ENCODE peak calls at places on chromosome 18, in seven cellular contexts. M is heart left ventricle; L is CD8-positive, alpha-beta T cell; I is HepG2; C is RWPE2; V is pancreas; R is IMR-90. Y is an unnamed sample. For H3K36me3, the result is how much of the 10 kb centered on the place peaks cover.

GRCh38 chr18:5057348-5058012 is 139.6 kb downstream of the AKAIN1 start:
- ATAC-seq in M (no peak), L (no peak), I (peak), C (peak), V (peak), R (peak), Y (no peak)

GRCh38 chr18:74412106-74412880 is 44.8 kb downstream of the DIPK1C start:
- ATAC-seq in M (no peak), L (no peak), I (no peak), C (no peak), V (peak), R (no peak), Y (no peak)

GRCh38 chr18:12679183-12679786 is 21.4 kb upstream of the SPIRE1 start:
- ATAC-seq in M (peak), L (no peak), I (no peak), C (peak), V (peak), R (peak), Y (peak)

GRCh38 chr18:24023185-24023814 is 8.7 kb downstream of the TTC39C start:
- ATAC-seq in M (no peak), L (no peak), I (peak), C (no peak), V (peak), R (no peak), Y (no peak)

GRCh38 chr18:80119111-80119510 is 10.0 kb downstream of the ADNP2 start:
- ATAC-seq in M (no peak), L (no peak), I (no peak), C (no peak), V (no peak), R (no peak), Y (no peak)

GRCh38 chr18:45554070-45554767 is 61.1 kb upstream of the SLC14A2 start:
- ATAC-seq in M (no peak), L (no peak), I (no peak), C (no peak), V (no peak), R (no peak), Y (no peak)

GRCh38 chr18:23617412-23618009 is 31.2 kb upstream of the NPC1 start:
- ATAC-seq in M (no peak), L (no peak), I (no peak), C (no peak), V (peak), R (no peak), Y (no peak)

GRCh38 chr18:29840101-29840500 is 1202.4 kb downstream of the DSC3 start:
- ATAC-seq in M (no peak), L (no peak), I (no peak), C (peak), V (no peak), R (peak), Y (no peak)

GRCh38 chr18:14919666-14920065 is 171.7 kb downstream of the ANKRD30B start:
- ATAC-seq in M (no peak), L (no peak), I (peak), C (no peak), V (peak), R (no peak), Y (no peak)

GRCh38 chr18:76613058-76613457 is 118.0 kb upstream of the ZNF516 start:
- ATAC-seq in M (no peak), L (no peak), I (no peak), C (no peak), V (no peak), R (no peak), Y (no peak)

GRCh38 chr18:74791501-74792188 is 194.0 kb downstream of the ZNF407 start:
- ATAC-seq in M (no peak), L (no peak), I (no peak), C (no peak), V (no peak), R (peak), Y (no peak)

GRCh38 chr18:22670914-22671313 is 253.2 kb upstream of the CTAGE1 start:
- ATAC-seq in M (no peak), L (no peak), I (no peak), C (no peak), V (no peak), R (no peak), Y (no peak)

GRCh38 chr18:9876867-9877654 is 8.7 kb upstream of the TXNDC2 start:
- ATAC-seq in M (no peak), L (no peak), I (peak), C (peak), V (peak), R (peak), Y (peak)

GRCh38 chr18:75247601-75248421 is 37.2 kb downstream of the TSHZ1 start:
- ATAC-seq in M (no peak), L (peak), I (peak), C (peak), V (peak), R (peak), Y (peak)

GRCh38 chr18:63626431-63626830 is 17.6 kb downstream of the SERPINB4 start:
- ATAC-seq in M (no peak), L (no peak), I (no peak), C (no peak), V (no peak), R (no peak), Y (no peak)

GRCh38 chr18:79397288-79397829 is 1.6 kb downstream of the NFATC1 start:
- ATAC-seq in M (no peak), L (no peak), I (no peak), C (no peak), V (no peak), R (no peak), Y (no peak)

GRCh38 chr18:79104137-79104536 is 34.9 kb downstream of the ATP9B start:
- ATAC-seq in M (no peak), L (no peak), I (no peak), C (no peak), V (no peak), R (no peak), Y (no peak)

GRCh38 chr18:67597759-67598158 is 81.2 kb upstream of the DSEL start:
- ATAC-seq in M (no peak), L (no peak), I (no peak), C (no peak), V (no peak), R (no peak), Y (no peak)

GRCh38 chr18:40412410-40412809 is 1542.6 kb upstream of the PIK3C3 start:
- ATAC-seq in M (no peak), L (no peak), I (no peak), C (no peak), V (no peak), R (no peak), Y (no peak)

GRCh38 chr18:7234061-7234460 is 3.2 kb downstream of the LRRC30 start:
- ATAC-seq in M (peak), L (no peak), I (no peak), C (no peak), V (no peak), R (no peak), Y (no peak)

GRCh38 chr18:36441426-36441870 is 143.9 kb downstream of the FHOD3 start:
- ATAC-seq in M (peak), L (no peak), I (no peak), C (no peak), V (peak), R (peak), Y (peak)

GRCh38 chr18:61993831-61994230 is 101.0 kb upstream of the RNF152 start:
- ATAC-seq in M (no peak), L (no peak), I (no peak), C (no peak), V (no peak), R (no peak), Y (no peak)

GRCh38 chr18:41645600-41646360 is 309.3 kb upstream of the PIK3C3 start:
- ATAC-seq in M (no peak), L (no peak), I (no peak), C (no peak), V (no peak), R (no peak), Y (no peak)

GRCh38 chr18:78814321-78814720 is 165.3 kb upstream of the SALL3 start:
- ATAC-seq in M (no peak), L (no peak), I (no peak), C (no peak), V (no peak), R (no peak), Y (no peak)

GRCh38 chr18:35071819-35072247 is 30.6 kb downstream of the MAPRE2 start:
- ATAC-seq in M (no peak), L (no peak), I (no peak), C (no peak), V (no peak), R (no peak), Y (no peak)

GRCh38 chr18:73826098-73826497 is 321.5 kb downstream of the FBXO15 start:
- ATAC-seq in M (no peak), L (no peak), I (no peak), C (no peak), V (no peak), R (peak), Y (no peak)

GRCh38 chr18:10499230-10499629 is 26.6 kb upstream of the NAPG start:
- ATAC-seq in M (no peak), L (peak), I (no peak), C (no peak), V (no peak), R (no peak), Y (no peak)

GRCh38 chr18:34871435-34871834 is 161.3 kb downstream of the DTNA start:
- ATAC-seq in M (no peak), L (no peak), I (no peak), C (no peak), V (no peak), R (no peak), Y (no peak)

GRCh38 chr18:21406111-21406510 is 164.1 kb downstream of the GREB1L start:
- ATAC-seq in M (no peak), L (no peak), I (no peak), C (no peak), V (no peak), R (no peak), Y (no peak)

GRCh38 chr18:38422216-38422615 is 856.6 kb upstream of the CELF4 start:
- ATAC-seq in M (no peak), L (no peak), I (no peak), C (no peak), V (no peak), R (no peak), Y (no peak)

GRCh38 chr18:38427736-38428135 is 862.1 kb upstream of the CELF4 start:
- ATAC-seq in M (no peak), L (no peak), I (no peak), C (no peak), V (no peak), R (no peak), Y (no peak)

GRCh38 chr18:38427234-38427633 is 861.6 kb upstream of the CELF4 start:
- ATAC-seq in M (no peak), L (no peak), I (peak), C (no peak), V (no peak), R (no peak), Y (no peak)
- TF ChIP-seq CTCF in M (no peak), L (no peak), I (no peak), C (no peak), V (no peak), R (no peak), Y (no peak)

GRCh38 chr18:25283769-25284168 is 68.2 kb downstream of the ZNF521 start:
- ATAC-seq in M (no peak), L (no peak), I (no peak), C (no peak), V (no peak), R (no peak), Y (no peak)

GRCh38 chr18:25287096-25287495 is 64.9 kb downstream of the ZNF521 start:
- ATAC-seq in M (no peak), L (no peak), I (no peak), C (no peak), V (no peak), R (no peak), Y (no peak)

GRCh38 chr18:25282922-25283703 is 68.9 kb downstream of the ZNF521 start:
- ATAC-seq in M (no peak), L (no peak), I (no peak), C (no peak), V (no peak), R (no peak), Y (no peak)

GRCh38 chr18:25284278-25284677 is 67.7 kb downstream of the ZNF521 start:
- ATAC-seq in M (no peak), L (no peak), I (no peak), C (no peak), V (no peak), R (no peak), Y (no peak)

DNA sequence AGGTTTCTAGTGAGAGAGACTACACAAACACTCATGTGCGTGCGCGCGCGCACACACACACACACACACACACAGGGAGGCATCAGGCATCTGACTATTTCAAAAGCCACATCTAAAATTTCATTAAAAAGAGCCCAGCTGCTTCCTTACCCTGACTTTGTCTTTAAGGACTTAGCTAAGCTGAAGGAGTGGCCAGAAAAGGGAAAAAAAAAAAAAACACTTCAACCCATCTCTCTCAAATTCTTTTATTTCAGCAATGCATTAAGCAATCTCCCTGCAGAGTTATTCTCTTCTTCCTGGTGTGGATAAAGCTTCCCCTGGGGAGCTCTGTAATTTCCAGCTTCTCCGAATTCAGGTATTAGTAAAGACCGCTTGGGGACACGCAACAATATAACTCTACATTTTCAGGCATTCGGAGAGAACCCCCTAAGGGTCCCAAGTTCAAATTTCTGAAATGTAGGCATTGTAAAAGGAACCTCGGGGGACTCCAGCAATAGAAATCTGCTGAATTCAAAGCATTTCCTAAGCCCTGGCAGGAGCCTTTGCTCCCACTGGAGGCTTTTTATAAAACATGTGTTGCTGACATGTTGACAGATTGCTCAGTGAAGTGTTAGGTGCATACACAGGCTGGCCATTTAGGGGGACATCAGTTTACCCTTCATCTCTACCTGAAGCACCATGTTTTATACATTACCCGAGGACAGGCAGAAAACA is 66.9 kb downstream of the ZNF521 start:
- ATAC-seq in M (peak), L (no peak), I (no peak), C (no peak), V (peak), R (peak), Y (peak)
- H3K27ac ChIP-seq in M (peak), L (no peak), I (no peak), C (no peak), V (no peak), R (no peak), Y (peak)

DNA sequence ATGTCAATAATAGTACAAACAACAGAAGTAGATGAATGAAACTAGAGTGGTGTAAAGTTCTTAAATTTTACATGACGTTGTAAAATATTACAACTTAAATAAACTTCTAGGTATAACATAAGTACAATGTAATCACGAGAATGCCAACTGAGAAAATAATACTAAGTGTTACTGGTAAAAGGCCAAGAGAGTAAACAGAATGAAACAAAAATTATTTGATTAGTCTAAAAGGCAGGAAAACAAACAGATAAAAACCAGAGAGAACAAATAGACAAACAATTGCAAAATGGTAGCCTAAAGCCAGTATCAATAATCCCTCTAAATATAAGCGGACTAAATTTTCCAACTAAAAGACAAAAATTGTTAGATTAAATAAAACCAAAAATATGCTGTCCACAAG is 71.9 kb downstream of the SMAD2 start:
- ATAC-seq in M (no peak), L (no peak), I (no peak), C (no peak), V (no peak), R (no peak), Y (no peak)
- H3K36me3 ChIP-seq in M (under half), L (under half), I (under half), C (half or more), V (under half), R (under half), Y (half or more)

DNA sequence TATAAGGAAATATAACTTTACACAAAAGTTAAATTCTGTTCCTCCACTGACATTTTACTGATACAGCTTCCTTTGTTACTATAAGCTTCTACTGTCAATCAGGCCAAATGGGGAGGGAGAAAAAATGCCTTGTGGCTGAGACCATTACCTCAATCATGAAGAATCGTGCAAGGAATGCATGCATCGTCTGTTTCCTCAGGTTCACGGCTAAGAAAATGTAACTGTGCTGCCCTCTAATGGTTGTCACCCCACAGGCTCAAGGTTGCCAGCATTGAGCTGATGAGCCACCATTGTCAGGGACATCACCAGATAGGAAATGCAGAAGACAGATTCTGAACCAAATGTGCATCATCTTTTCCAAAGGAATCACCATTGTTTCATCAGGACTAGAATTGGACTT is 426.9 kb downstream of the CDH2 start:
- ATAC-seq in M (peak), L (no peak), I (peak), C (peak), V (peak), R (peak), Y (no peak)
- TF ChIP-seq CTCF in M (peak), L (no peak), I (peak), C (peak), V (no peak), R (peak), Y (peak)

GRCh38 chr18:8242306-8242705 is 366.9 kb upstream of the RAB12 start:
- ATAC-seq in M (no peak), L (no peak), I (no peak), C (no peak), V (no peak), R (no peak), Y (no peak)
- H3K27ac ChIP-seq in M (no peak), L (no peak), I (no peak), C (no peak), V (no peak), R (no peak), Y (no peak)

GRCh38 chr18:55737781-55738468 is 149.9 kb upstream of the TCF4 start:
- ATAC-seq in M (no peak), L (no peak), I (no peak), C (no peak), V (no peak), R (no peak), Y (no peak)

GRCh38 chr18:55735969-55736368 is 148.0 kb upstream of the TCF4 start:
- ATAC-seq in M (no peak), L (no peak), I (no peak), C (no peak), V (no peak), R (no peak), Y (no peak)

GRCh38 chr18:55738483-55739114 is 150.6 kb upstream of the TCF4 start:
- ATAC-seq in M (no peak), L (no peak), I (no peak), C (no peak), V (no peak), R (no peak), Y (no peak)

GRCh38 chr18:55735199-55735855 is 147.3 kb upstream of the TCF4 start:
- ATAC-seq in M (no peak), L (no peak), I (no peak), C (no peak), V (no peak), R (no peak), Y (no peak)

GRCh38 chr18:55737266-55737665 is 149.3 kb upstream of the TCF4 start:
- ATAC-seq in M (no peak), L (no peak), I (no peak), C (no peak), V (no peak), R (no peak), Y (no peak)
- H3K36me3 ChIP-seq in M (under half), L (under half), I (under half), C (under half), V (under half), R (under half), Y (under half)

DNA sequence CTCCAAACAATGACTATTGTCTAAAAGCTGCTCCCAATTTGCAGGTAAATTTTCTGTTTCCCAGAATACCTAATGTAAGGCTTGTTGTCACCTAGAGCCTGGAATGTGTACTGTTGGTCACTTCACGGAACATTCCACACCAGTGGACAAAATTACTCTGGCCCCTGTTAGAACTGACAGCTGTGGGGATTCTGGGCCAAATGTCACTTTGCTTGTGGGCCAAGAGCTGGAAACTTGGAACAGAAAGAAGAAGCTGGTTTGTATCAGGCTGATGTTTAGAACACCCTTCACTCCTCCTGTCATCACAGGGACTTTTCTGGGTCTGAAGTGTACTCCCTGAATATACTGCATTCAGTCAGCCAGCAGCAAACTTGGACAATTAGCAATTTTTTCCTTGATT is 495.6 kb upstream of the SYT4 start:
- ATAC-seq in M (peak), L (no peak), I (no peak), C (no peak), V (no peak), R (no peak), Y (peak)
- TF ChIP-seq CTCF in M (no peak), L (no peak), I (no peak), C (no peak), V (no peak), R (no peak), Y (peak)

Y was measured in gastroesophageal sphincter.